ENCODE peak calls at places on chromosome 15, in four cellular contexts. One of them, this sample, is unnamed.

GRCh38 chr15:57932348-57932747 is 133.2 kb downstream of the ALDH1A2 start:
- DNase-seq in heart right ventricle: no peak
- DNase-seq in amniotic stem cell: no peak
- DNase-seq in D721Med: no peak
- DNase-seq in this sample: no peak

GRCh38 chr15:39887832-39888231 is 32.2 kb downstream of the GPR176 start:
- DNase-seq in heart right ventricle: no peak
- DNase-seq in amniotic stem cell: no peak
- DNase-seq in D721Med: no peak
- DNase-seq in this sample: no peak

GRCh38 chr15:92819312-92820232 is 80.6 kb upstream of the CHD2 start:
- DNase-seq in heart right ventricle: no peak
- DNase-seq in amniotic stem cell: no peak
- DNase-seq in D721Med: no peak
- DNase-seq in this sample: no peak

GRCh38 chr15:72541714-72542113 is 67.6 kb downstream of the ARIH1 start:
- DNase-seq in heart right ventricle: no peak
- DNase-seq in D721Med: no peak
- DNase-seq in amniotic stem cell: no peak
- DNase-seq in this sample: no peak

GRCh38 chr15:77225641-77226040 is 154.7 kb upstream of the TSPAN3 start:
- DNase-seq in amniotic stem cell: no peak
- DNase-seq in heart right ventricle: no peak
- DNase-seq in D721Med: no peak
- DNase-seq in this sample: no peak

GRCh38 chr15:33871911-33872760 is 96.2 kb upstream of the CHRM5 start:
- DNase-seq in amniotic stem cell: no peak
- DNase-seq in heart right ventricle: no peak
- DNase-seq in D721Med: no peak
- DNase-seq in this sample: no peak

GRCh38 chr15:101540480-101541239 is 51.2 kb upstream of the PCSK6 start:
- DNase-seq in amniotic stem cell: no peak
- DNase-seq in D721Med: no peak
- DNase-seq in heart right ventricle: no peak
- DNase-seq in this sample: no peak

GRCh38 chr15:52101542-52102340 is 10.8 kb downstream of the BCL2L10 start:
- DNase-seq in D721Med: no peak
- DNase-seq in heart right ventricle: no peak
- DNase-seq in amniotic stem cell: no peak
- DNase-seq in this sample: no peak